ENCODE peak calls at places on chromosomes 11 and 22, in ten cellular contexts. One of them, this sample, is unnamed.

GRCh38 chr11:16603890-16604783 is 134.3 kb upstream of the C11orf58 start:
- DNase-seq in AG09309: no peak
- DNase-seq in T-cell: no peak
- DNase-seq in naive thymus-derived CD4-positive, alpha-beta T cell: no peak
- DNase-seq in pancreas: peak; percentile 81
- DNase-seq in NB4: no peak
- DNase-seq in NAMALWA: no peak
- DNase-seq in activated naive CD4-positive, alpha-beta T cell: no peak
- DNase-seq in islet precursor cell: peak; percentile 69
- DNase-seq in NCI-H460: no peak
- DNase-seq in this sample: peak; percentile 66

GRCh38 chr11:57792870-57793269 is 31.3 kb downstream of the CTNND1 start:
- DNase-seq in islet precursor cell: no peak
- DNase-seq in naive thymus-derived CD4-positive, alpha-beta T cell: no peak
- DNase-seq in pancreas: no peak
- DNase-seq in AG09309: no peak
- DNase-seq in NB4: peak; percentile 66
- DNase-seq in T-cell: no peak
- DNase-seq in NCI-H460: no peak
- DNase-seq in NAMALWA: no peak
- DNase-seq in activated naive CD4-positive, alpha-beta T cell: no peak
- DNase-seq in this sample: no peak

GRCh38 chr22:33684059-33684458 is 236.2 kb downstream of the LARGE1 start:
- DNase-seq in activated naive CD4-positive, alpha-beta T cell: no peak
- DNase-seq in T-cell: no peak
- DNase-seq in pancreas: no peak
- DNase-seq in NCI-H460: no peak
- DNase-seq in NB4: no peak
- DNase-seq in naive thymus-derived CD4-positive, alpha-beta T cell: no peak
- DNase-seq in NAMALWA: no peak
- DNase-seq in AG09309: no peak
- DNase-seq in islet precursor cell: no peak
- DNase-seq in this sample: no peak

GRCh38 chr11:129283141-129283540 is 91.0 kb upstream of the ARHGAP32 start:
- DNase-seq in NCI-H460: no peak
- DNase-seq in NB4: no peak
- DNase-seq in NAMALWA: no peak
- DNase-seq in activated naive CD4-positive, alpha-beta T cell: no peak
- DNase-seq in T-cell: no peak
- DNase-seq in islet precursor cell: peak; percentile 92
- DNase-seq in naive thymus-derived CD4-positive, alpha-beta T cell: no peak
- DNase-seq in pancreas: no peak
- DNase-seq in AG09309: no peak
- DNase-seq in this sample: peak; percentile 89

GRCh38 chr22:28629420-28630184 is 50.0 kb downstream of the TTC28 start:
- DNase-seq in islet precursor cell: no peak
- DNase-seq in NB4: peak; percentile 28
- DNase-seq in T-cell: no peak
- DNase-seq in naive thymus-derived CD4-positive, alpha-beta T cell: no peak
- DNase-seq in AG09309: no peak
- DNase-seq in NAMALWA: peak; percentile 14
- DNase-seq in activated naive CD4-positive, alpha-beta T cell: no peak
- DNase-seq in NCI-H460: peak; percentile 15
- DNase-seq in pancreas: no peak
- DNase-seq in this sample: no peak

GRCh38 chr11:776459-777287 is 614 bp downstream of the GATD1 start:
- DNase-seq in AG09309: no peak
- DNase-seq in activated naive CD4-positive, alpha-beta T cell: no peak
- DNase-seq in NAMALWA: peak; percentile 71
- DNase-seq in NCI-H460: no peak
- DNase-seq in naive thymus-derived CD4-positive, alpha-beta T cell: no peak
- DNase-seq in T-cell: no peak
- DNase-seq in pancreas: peak; percentile 67
- DNase-seq in islet precursor cell: peak; percentile 72
- DNase-seq in NB4: peak; percentile 68
- DNase-seq in this sample: peak; percentile 71

GRCh38 chr22:50729391-50730012 is 8.5 kb upstream of the ACR start:
- DNase-seq in NAMALWA: peak; percentile 64
- DNase-seq in pancreas: peak; percentile 49
- DNase-seq in naive thymus-derived CD4-positive, alpha-beta T cell: no peak
- DNase-seq in activated naive CD4-positive, alpha-beta T cell: no peak
- DNase-seq in islet precursor cell: no peak
- DNase-seq in AG09309: no peak
- DNase-seq in NB4: no peak
- DNase-seq in NCI-H460: no peak
- DNase-seq in T-cell: no peak
- DNase-seq in this sample: no peak

GRCh38 chr11:19218801-19219460 is 17.1 kb upstream of the CSRP3 start:
- DNase-seq in pancreas: no peak
- DNase-seq in activated naive CD4-positive, alpha-beta T cell: no peak
- DNase-seq in NAMALWA: no peak
- DNase-seq in islet precursor cell: no peak
- DNase-seq in AG09309: no peak
- DNase-seq in NCI-H460: no peak
- DNase-seq in NB4: no peak
- DNase-seq in naive thymus-derived CD4-positive, alpha-beta T cell: no peak
- DNase-seq in T-cell: no peak
- DNase-seq in this sample: no peak

GRCh38 chr11:101133190-101133589 is 3.6 kb upstream of the PGR start:
- DNase-seq in NAMALWA: no peak
- DNase-seq in islet precursor cell: no peak
- DNase-seq in activated naive CD4-positive, alpha-beta T cell: no peak
- DNase-seq in naive thymus-derived CD4-positive, alpha-beta T cell: no peak
- DNase-seq in NCI-H460: no peak
- DNase-seq in AG09309: no peak
- DNase-seq in T-cell: no peak
- DNase-seq in pancreas: no peak
- DNase-seq in NB4: no peak
- DNase-seq in this sample: no peak

This sample was measured in ELF-1.